ENCODE peak calls at places on chromosome 10, in six cellular contexts. T is HepG2, W is GM23338, P is K562, Y is HCT116, L is GM12878. R is an unnamed sample.

GRCh38 chr10:119289227-119289925 is 82.0 kb downstream of the GRK5 start:
- DNase-seq in P (no peak), T (no peak), W (no peak), Y (no peak), L (no peak), R (no peak)

GRCh38 chr10:54993148-54993547 is 192.1 kb upstream of the PCDH15 start:
- DNase-seq in Y (no peak), T (no peak), W (no peak), L (no peak), P (no peak), R (no peak)

GRCh38 chr10:31908157-31908556 is 20.5 kb downstream of the ARHGAP12 start:
- DNase-seq in Y (no peak), L (no peak), P (no peak), T (no peak), W (no peak), R (no peak)

GRCh38 chr10:45420453-45421192 is 46.6 kb downstream of the ALOX5 start:
- DNase-seq in L (peak; percentile 90), W (no peak), P (no peak), T (no peak), Y (no peak), R (no peak)

GRCh38 chr10:92757066-92757716 is 67.4 kb downstream of the HHEX start:
- DNase-seq in P (peak; percentile 75), L (peak; percentile 75), T (peak; percentile 72), W (peak; percentile 55), Y (peak; percentile 29), R (no peak)

GRCh38 chr10:34758447-34758996 is 56.6 kb downstream of the PARD3 start:
- DNase-seq in P (peak; percentile 56), Y (peak; percentile 95), W (no peak), T (peak; percentile 22), L (peak; percentile 34), R (no peak)

GRCh38 chr10:1157615-1157933 is 101.4 kb downstream of the WDR37 start:
- DNase-seq in Y (no peak), P (no peak), W (no peak), T (no peak), L (no peak), R (no peak)

GRCh38 chr10:133312016-133312768 is 3.5 kb downstream of the ZNF511 start:
- DNase-seq in W (no peak), Y (no peak), L (no peak), T (no peak), P (no peak), R (no peak)

GRCh38 chr10:112148314-112148713 is 35.3 kb downstream of the GPAM start:
- DNase-seq in P (no peak), Y (no peak), L (no peak), T (no peak), W (no peak), R (no peak)

GRCh38 chr10:683448-684071 is 5.9 kb downstream of the DIP2C start:
- DNase-seq in T (no peak), Y (peak; percentile 50), W (no peak), L (no peak), P (no peak), R (no peak)

GRCh38 chr10:78802866-78803265 is 265.9 kb upstream of the ZMIZ1 start:
- DNase-seq in L (no peak), Y (no peak), P (no peak), T (no peak), W (no peak), R (no peak)

GRCh38 chr10:61780732-61781131 is 118.0 kb downstream of the CABCOCO1 start:
- DNase-seq in Y (no peak), L (no peak), P (no peak), W (no peak), T (no peak), R (no peak)

GRCh38 chr10:69577268-69578232 is 4.3 kb upstream of the NEUROG3 start:
- DNase-seq in P (no peak), W (peak; percentile 87), T (no peak), Y (no peak), L (no peak), R (no peak)
- TF ChIP-seq EZH2 in P (no peak), W (peak; percentile 76), T (no peak), Y (no peak), L (no peak), R (no peak)

GRCh38 chr10:95513941-95514392 is 47.2 kb downstream of the SORBS1 start:
- DNase-seq in W (no peak), L (no peak), P (no peak), T (no peak), Y (no peak), R (no peak)

GRCh38 chr10:95516774-95517373 is 44.3 kb downstream of the SORBS1 start:
- DNase-seq in W (no peak), Y (no peak), T (no peak), L (no peak), P (no peak), R (no peak)

GRCh38 chr10:95511314-95511713 is 49.9 kb downstream of the SORBS1 start:
- DNase-seq in P (no peak), T (no peak), W (no peak), Y (no peak), L (no peak), R (no peak)

GRCh38 chr10:95509281-95509680 is 51.9 kb downstream of the SORBS1 start:
- DNase-seq in Y (no peak), T (no peak), P (no peak), W (no peak), L (no peak), R (no peak)

DNA sequence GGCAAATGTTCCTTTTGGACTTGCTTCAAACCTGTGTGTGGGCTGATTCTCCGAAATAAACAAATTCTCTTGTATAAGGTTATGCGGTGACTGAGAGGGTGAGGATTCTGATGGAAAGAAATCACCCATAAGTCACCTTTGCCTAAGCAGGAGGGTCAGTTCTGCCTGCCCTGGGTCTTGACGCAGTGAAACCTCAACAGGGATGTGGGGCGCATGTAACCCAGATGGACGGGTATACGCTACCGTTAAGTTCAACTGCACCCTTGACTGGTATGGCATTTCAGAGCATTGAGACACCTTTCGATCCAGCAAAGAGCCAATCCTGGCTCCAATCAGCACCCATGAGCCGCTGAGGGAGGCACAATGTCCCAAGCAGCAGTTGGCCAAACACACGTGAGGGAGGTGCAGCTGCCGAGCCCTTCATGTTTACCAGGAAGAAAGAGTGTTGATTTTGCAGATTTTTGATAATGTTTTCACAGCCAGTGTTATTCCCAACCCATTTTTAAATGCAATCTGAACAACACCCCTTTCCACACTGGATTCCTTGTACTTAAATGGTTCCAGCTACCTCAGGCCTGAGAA is 48.1 kb downstream of the SORBS1 start:
- DNase-seq in Y (no peak), W (no peak), T (peak; percentile 57), P (no peak), L (no peak), R (no peak)
- TF ChIP-seq POLR2AphosphoS5 in Y (no peak), W (no peak), T (no peak), P (no peak), L (no peak), R (no peak)

DNA sequence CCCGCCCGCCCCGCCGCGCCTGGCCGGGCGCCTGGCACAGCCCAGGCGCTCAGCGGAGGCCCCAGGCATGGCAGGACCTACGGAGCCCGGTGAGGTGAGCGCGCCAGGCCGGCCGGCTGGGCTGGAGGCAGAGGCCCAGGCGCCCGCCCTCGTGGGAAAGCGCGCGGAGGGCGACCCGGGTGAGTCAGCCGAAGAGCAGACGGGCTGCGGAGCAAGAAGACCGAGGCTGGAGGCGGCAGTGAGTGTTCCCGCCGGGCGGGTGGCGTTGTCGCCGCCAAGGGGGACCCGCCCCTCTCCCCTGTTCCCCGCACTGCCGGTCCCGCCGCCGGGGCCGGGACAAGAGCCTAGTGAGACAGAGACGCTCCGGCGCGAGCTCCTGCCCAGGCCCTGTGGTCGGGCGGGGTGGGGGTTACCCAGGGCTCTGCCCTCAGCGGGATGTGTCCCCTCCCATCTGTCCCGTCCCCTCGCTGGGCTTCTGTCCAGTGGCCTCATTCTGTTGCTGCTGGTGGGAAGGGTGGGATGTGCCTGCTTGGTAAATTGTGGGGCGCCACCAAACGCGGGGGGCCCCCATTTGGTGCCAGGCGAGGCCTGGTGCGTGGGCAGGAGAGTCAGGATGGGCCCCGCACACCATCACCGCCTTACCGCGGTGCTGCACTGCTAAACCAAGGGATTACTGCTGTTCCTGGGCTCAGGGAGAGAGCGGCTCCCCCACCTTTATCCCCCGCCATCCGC is 17.0 kb upstream of the NODAL start:
- DNase-seq in L (no peak), W (peak; percentile 63), P (peak; percentile 72), T (no peak), Y (no peak), R (no peak)
- TF ChIP-seq EZH2 in L (no peak), W (peak; percentile 6), P (no peak), T (no peak), Y (no peak), R (no peak)

DNA sequence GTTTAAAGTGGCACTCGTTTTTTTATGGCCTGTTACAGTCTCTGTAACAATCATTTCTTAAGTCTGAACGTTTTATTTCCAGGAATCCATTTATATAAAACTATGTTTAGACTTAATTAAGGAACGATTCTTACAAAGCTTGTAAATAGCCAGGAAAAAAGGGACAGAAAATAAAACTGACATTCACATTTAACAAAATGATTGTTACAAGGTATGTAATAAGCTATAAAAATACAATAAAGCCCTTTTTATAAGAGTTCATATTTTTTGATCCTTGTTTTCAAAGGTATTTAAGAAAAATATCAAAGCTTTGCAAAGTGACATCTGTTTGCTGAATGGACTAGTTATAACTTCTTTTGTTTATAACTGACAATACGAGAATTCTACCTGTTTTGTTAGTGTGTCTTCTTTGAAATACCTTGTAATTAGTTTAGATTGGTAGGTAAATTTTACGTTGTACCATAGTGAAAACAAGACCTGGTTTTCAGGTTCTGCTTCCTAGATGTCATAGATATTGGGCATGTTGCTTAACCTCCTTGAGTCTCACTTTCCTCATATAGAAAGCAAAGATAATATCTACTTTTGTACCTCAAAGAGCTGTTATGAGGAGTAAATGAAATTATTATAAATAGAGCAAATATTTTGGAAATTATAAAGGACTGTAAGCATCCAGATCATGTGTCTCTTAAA is 25.8 kb downstream of the BTRC start:
- DNase-seq in W (no peak), Y (no peak), L (no peak), T (no peak), P (no peak), R (no peak)
- TF ChIP-seq POLR2AphosphoS5 in W (no peak), Y (no peak), L (no peak), T (no peak), P (no peak), R (no peak)

GRCh38 chr10:93963434-93963833 is 30.3 kb upstream of the PLCE1 start:
- DNase-seq in L (no peak), Y (no peak), W (no peak), T (no peak), P (no peak), R (no peak)
- TF ChIP-seq EZH2 in L (no peak), Y (no peak), W (no peak), T (no peak), P (no peak), R (no peak)